ENCODE peak calls at places on chromosome 2, in ten cellular contexts. One of them, this sample, is unnamed.

GRCh38 chr2:85246348-85246747 is 81.4 kb downstream of the TGOLN2 start:
- DNase-seq in cardiac fibroblast: no peak
- DNase-seq in PC-9: no peak
- DNase-seq in fibroblast of lung: no peak
- DNase-seq in OCI-LY7: no peak
- DNase-seq in Caco-2: no peak
- DNase-seq in IMR-90: no peak
- DNase-seq in sigmoid colon: no peak
- DNase-seq in endodermal cell: no peak
- DNase-seq in thyroid gland: no peak
- DNase-seq in this sample: no peak

GRCh38 chr2:55235724-55236538 is 3.4 kb downstream of the RPS27A start:
- DNase-seq in cardiac fibroblast: no peak
- DNase-seq in PC-9: no peak
- DNase-seq in fibroblast of lung: no peak
- DNase-seq in OCI-LY7: no peak
- DNase-seq in Caco-2: no peak
- DNase-seq in IMR-90: no peak
- DNase-seq in sigmoid colon: no peak
- DNase-seq in endodermal cell: no peak
- DNase-seq in thyroid gland: no peak
- DNase-seq in this sample: no peak

GRCh38 chr2:113755690-113756063 is 765 bp downstream of the SLC35F5 start:
- DNase-seq in cardiac fibroblast: peak
- DNase-seq in PC-9: no peak
- DNase-seq in fibroblast of lung: peak
- DNase-seq in OCI-LY7: peak
- DNase-seq in Caco-2: no peak
- DNase-seq in IMR-90: peak
- DNase-seq in sigmoid colon: no peak
- DNase-seq in endodermal cell: no peak
- DNase-seq in thyroid gland: peak
- DNase-seq in this sample: peak

GRCh38 chr2:108928660-108929377 is 60.2 kb downstream of the EDAR start:
- DNase-seq in cardiac fibroblast: no peak
- DNase-seq in PC-9: no peak
- DNase-seq in fibroblast of lung: no peak
- DNase-seq in OCI-LY7: no peak
- DNase-seq in Caco-2: no peak
- DNase-seq in IMR-90: no peak
- DNase-seq in sigmoid colon: no peak
- DNase-seq in endodermal cell: no peak
- DNase-seq in thyroid gland: no peak
- DNase-seq in this sample: no peak

GRCh38 chr2:148391324-148391723 is 253.2 kb upstream of the EPC2 start:
- DNase-seq in cardiac fibroblast: peak
- DNase-seq in PC-9: no peak
- DNase-seq in fibroblast of lung: peak
- DNase-seq in OCI-LY7: no peak
- DNase-seq in Caco-2: no peak
- DNase-seq in IMR-90: peak
- DNase-seq in sigmoid colon: no peak
- DNase-seq in endodermal cell: no peak
- DNase-seq in thyroid gland: no peak
- DNase-seq in this sample: peak

GRCh38 chr2:195498176-195498575 is 158.8 kb upstream of the SLC39A10 start:
- DNase-seq in cardiac fibroblast: peak
- DNase-seq in PC-9: no peak
- DNase-seq in fibroblast of lung: peak
- DNase-seq in OCI-LY7: peak
- DNase-seq in Caco-2: peak
- DNase-seq in IMR-90: peak
- DNase-seq in sigmoid colon: no peak
- DNase-seq in endodermal cell: peak
- DNase-seq in thyroid gland: peak
- DNase-seq in this sample: no peak

GRCh38 chr2:144630459-144631215 is 110.7 kb upstream of the ZEB2 start:
- DNase-seq in cardiac fibroblast: peak
- DNase-seq in PC-9: no peak
- DNase-seq in fibroblast of lung: no peak
- DNase-seq in OCI-LY7: no peak
- DNase-seq in Caco-2: no peak
- DNase-seq in IMR-90: peak
- DNase-seq in sigmoid colon: no peak
- DNase-seq in endodermal cell: no peak
- DNase-seq in thyroid gland: peak
- DNase-seq in this sample: no peak

GRCh38 chr2:117523267-117523666 is 291.2 kb upstream of the DDX18 start:
- DNase-seq in cardiac fibroblast: no peak
- DNase-seq in PC-9: peak
- DNase-seq in fibroblast of lung: no peak
- DNase-seq in OCI-LY7: no peak
- DNase-seq in Caco-2: no peak
- DNase-seq in IMR-90: no peak
- DNase-seq in sigmoid colon: peak
- DNase-seq in endodermal cell: no peak
- DNase-seq in thyroid gland: peak
- DNase-seq in this sample: peak

GRCh38 chr2:173390036-173390435 is 35.4 kb downstream of the CDCA7 start:
- DNase-seq in cardiac fibroblast: no peak
- DNase-seq in PC-9: no peak
- DNase-seq in fibroblast of lung: no peak
- DNase-seq in OCI-LY7: no peak
- DNase-seq in Caco-2: no peak
- DNase-seq in IMR-90: no peak
- DNase-seq in sigmoid colon: no peak
- DNase-seq in endodermal cell: no peak
- DNase-seq in thyroid gland: no peak
- DNase-seq in this sample: no peak

GRCh38 chr2:133497261-133497893 is 70.9 kb downstream of the NCKAP5 start:
- DNase-seq in cardiac fibroblast: no peak
- DNase-seq in PC-9: no peak
- DNase-seq in fibroblast of lung: peak
- DNase-seq in OCI-LY7: no peak
- DNase-seq in Caco-2: peak
- DNase-seq in IMR-90: peak
- DNase-seq in sigmoid colon: no peak
- DNase-seq in endodermal cell: peak
- DNase-seq in thyroid gland: no peak
- DNase-seq in this sample: no peak

GRCh38 chr2:217920879-217921603 is 81.8 kb downstream of the TNS1 start:
- DNase-seq in cardiac fibroblast: peak
- DNase-seq in PC-9: no peak
- DNase-seq in fibroblast of lung: peak
- DNase-seq in OCI-LY7: no peak
- DNase-seq in Caco-2: no peak
- DNase-seq in IMR-90: peak
- DNase-seq in sigmoid colon: peak
- DNase-seq in endodermal cell: peak
- DNase-seq in thyroid gland: peak
- DNase-seq in this sample: no peak

GRCh38 chr2:217610411-217610814 is 392.4 kb downstream of the TNS1 start:
- DNase-seq in cardiac fibroblast: no peak
- DNase-seq in PC-9: no peak
- DNase-seq in fibroblast of lung: no peak
- DNase-seq in OCI-LY7: no peak
- DNase-seq in Caco-2: peak
- DNase-seq in IMR-90: no peak
- DNase-seq in sigmoid colon: no peak
- DNase-seq in endodermal cell: no peak
- DNase-seq in thyroid gland: no peak
- DNase-seq in this sample: no peak

GRCh38 chr2:197453914-197454398 is 604 bp downstream of the COQ10B start:
- DNase-seq in cardiac fibroblast: no peak
- DNase-seq in PC-9: no peak
- DNase-seq in fibroblast of lung: peak
- DNase-seq in OCI-LY7: no peak
- DNase-seq in Caco-2: peak
- DNase-seq in IMR-90: peak
- DNase-seq in sigmoid colon: peak
- DNase-seq in endodermal cell: no peak
- DNase-seq in thyroid gland: no peak
- DNase-seq in this sample: peak

GRCh38 chr2:45651415-45652089 is at the start of gene PRKCE:
- DNase-seq in cardiac fibroblast: peak
- DNase-seq in PC-9: peak
- DNase-seq in fibroblast of lung: peak
- DNase-seq in OCI-LY7: peak
- DNase-seq in Caco-2: peak
- DNase-seq in IMR-90: no peak
- DNase-seq in sigmoid colon: peak
- DNase-seq in endodermal cell: no peak
- DNase-seq in thyroid gland: peak
- DNase-seq in this sample: peak

GRCh38 chr2:240588006-240588655 is 1.6 kb downstream of the CAPN10 start:
- DNase-seq in cardiac fibroblast: no peak
- DNase-seq in PC-9: no peak
- DNase-seq in fibroblast of lung: no peak
- DNase-seq in OCI-LY7: no peak
- DNase-seq in Caco-2: no peak
- DNase-seq in IMR-90: no peak
- DNase-seq in sigmoid colon: peak
- DNase-seq in endodermal cell: no peak
- DNase-seq in thyroid gland: no peak
- DNase-seq in this sample: no peak
- H3K4me3 ChIP-seq in cardiac fibroblast: no peak
- H3K4me3 ChIP-seq in PC-9: peak
- H3K4me3 ChIP-seq in fibroblast of lung: peak
- H3K4me3 ChIP-seq in OCI-LY7: peak
- H3K4me3 ChIP-seq in Caco-2: peak
- H3K4me3 ChIP-seq in IMR-90: no peak
- H3K4me3 ChIP-seq in sigmoid colon: no peak
- H3K4me3 ChIP-seq in endodermal cell: peak
- H3K4me3 ChIP-seq in thyroid gland: no peak
- H3K4me3 ChIP-seq in this sample: peak

DNA sequence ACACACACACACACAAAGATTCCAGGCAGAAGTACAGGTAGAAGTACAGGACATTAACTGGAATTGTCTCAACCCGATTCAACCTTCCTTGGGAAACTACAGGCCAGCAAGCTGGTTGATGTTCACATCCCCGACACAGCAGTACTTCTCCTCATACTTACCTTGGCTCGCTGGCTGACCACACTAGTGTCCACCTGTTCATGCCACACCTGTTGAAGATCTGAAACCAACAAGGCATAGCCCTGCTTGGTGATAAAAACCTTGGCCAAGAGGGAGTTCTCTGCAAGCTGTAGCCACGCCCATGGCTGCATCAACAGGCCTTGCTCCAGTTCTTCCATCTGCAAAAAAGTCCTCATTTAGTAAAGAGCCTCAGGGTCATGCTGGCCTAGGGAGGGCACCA is 2.6 kb downstream of the NHEJ1 start:
- DNase-seq in cardiac fibroblast: no peak
- DNase-seq in PC-9: no peak
- DNase-seq in fibroblast of lung: no peak
- DNase-seq in OCI-LY7: no peak
- DNase-seq in Caco-2: no peak
- DNase-seq in IMR-90: no peak
- DNase-seq in sigmoid colon: no peak
- DNase-seq in endodermal cell: no peak
- DNase-seq in thyroid gland: no peak
- DNase-seq in this sample: no peak
- TF ChIP-seq CTCF in cardiac fibroblast: no peak
- TF ChIP-seq CTCF in PC-9: no peak
- TF ChIP-seq CTCF in fibroblast of lung: no peak
- TF ChIP-seq CTCF in OCI-LY7: no peak
- TF ChIP-seq CTCF in Caco-2: no peak
- TF ChIP-seq CTCF in IMR-90: no peak
- TF ChIP-seq CTCF in sigmoid colon: no peak
- TF ChIP-seq CTCF in endodermal cell: no peak
- TF ChIP-seq CTCF in thyroid gland: no peak
- TF ChIP-seq CTCF in this sample: no peak

GRCh38 chr2:207254526-207255464 is 89.0 kb upstream of the KLF7 start:
- DNase-seq in cardiac fibroblast: peak
- DNase-seq in PC-9: peak
- DNase-seq in fibroblast of lung: peak
- DNase-seq in OCI-LY7: no peak
- DNase-seq in Caco-2: no peak
- DNase-seq in IMR-90: peak
- DNase-seq in sigmoid colon: no peak
- DNase-seq in endodermal cell: no peak
- DNase-seq in thyroid gland: no peak
- DNase-seq in this sample: peak
- H3K4me3 ChIP-seq in cardiac fibroblast: no peak
- H3K4me3 ChIP-seq in PC-9: peak
- H3K4me3 ChIP-seq in fibroblast of lung: no peak
- H3K4me3 ChIP-seq in OCI-LY7: no peak
- H3K4me3 ChIP-seq in Caco-2: no peak
- H3K4me3 ChIP-seq in IMR-90: no peak
- H3K4me3 ChIP-seq in sigmoid colon: no peak
- H3K4me3 ChIP-seq in endodermal cell: no peak
- H3K4me3 ChIP-seq in thyroid gland: no peak
- H3K4me3 ChIP-seq in this sample: no peak

GRCh38 chr2:23988371-23988770 is 21.5 kb upstream of the MFSD2B start:
- DNase-seq in cardiac fibroblast: peak
- DNase-seq in PC-9: no peak
- DNase-seq in fibroblast of lung: no peak
- DNase-seq in OCI-LY7: peak
- DNase-seq in Caco-2: no peak
- DNase-seq in IMR-90: peak
- DNase-seq in sigmoid colon: no peak
- DNase-seq in endodermal cell: no peak
- DNase-seq in thyroid gland: no peak
- DNase-seq in this sample: no peak
- TF ChIP-seq CTCF in cardiac fibroblast: peak
- TF ChIP-seq CTCF in PC-9: peak
- TF ChIP-seq CTCF in fibroblast of lung: no peak
- TF ChIP-seq CTCF in OCI-LY7: peak
- TF ChIP-seq CTCF in Caco-2: peak
- TF ChIP-seq CTCF in IMR-90: peak
- TF ChIP-seq CTCF in sigmoid colon: peak
- TF ChIP-seq CTCF in endodermal cell: peak
- TF ChIP-seq CTCF in thyroid gland: no peak
- TF ChIP-seq CTCF in this sample: peak

DNA sequence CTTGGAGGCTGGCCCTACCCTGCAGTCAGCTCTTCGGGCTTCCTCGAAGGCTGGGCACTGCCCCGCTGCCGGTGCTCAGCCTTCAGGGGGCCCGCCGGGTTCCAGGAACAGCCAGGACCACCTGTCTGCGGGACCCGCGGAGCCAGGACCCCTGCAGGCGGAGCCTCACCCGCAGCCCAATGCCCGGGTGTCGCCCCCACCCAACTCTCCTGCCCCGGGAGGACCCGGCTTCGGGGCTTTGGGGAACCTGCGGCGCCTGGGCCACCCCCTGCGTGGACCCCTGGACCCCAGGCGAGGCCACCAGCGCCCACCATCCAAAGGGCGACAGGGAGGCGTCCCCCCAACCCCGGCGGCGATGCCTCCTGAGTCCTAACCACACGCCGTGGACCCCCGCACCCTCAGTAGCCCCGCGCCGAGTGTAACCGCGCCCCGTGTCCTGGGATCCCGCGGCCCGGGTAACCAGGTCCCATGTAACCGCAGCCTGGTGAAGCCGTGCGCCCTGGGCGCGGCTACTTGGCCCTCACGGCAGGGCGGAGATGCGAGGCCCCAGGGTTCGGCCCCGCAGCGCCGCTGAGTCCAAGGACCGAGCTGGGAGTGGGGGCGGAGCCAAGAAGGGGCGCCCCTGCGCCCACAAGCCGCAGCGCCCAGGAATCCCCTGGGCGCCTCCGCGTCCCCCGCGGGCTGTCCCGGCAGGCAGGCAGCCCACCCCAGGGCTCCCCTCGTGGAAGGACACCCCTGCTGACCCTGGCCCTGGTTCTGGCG is 11.0 kb upstream of the UBE2F start:
- DNase-seq in cardiac fibroblast: no peak
- DNase-seq in PC-9: no peak
- DNase-seq in fibroblast of lung: peak
- DNase-seq in OCI-LY7: no peak
- DNase-seq in Caco-2: no peak
- DNase-seq in IMR-90: no peak
- DNase-seq in sigmoid colon: no peak
- DNase-seq in endodermal cell: peak
- DNase-seq in thyroid gland: no peak
- DNase-seq in this sample: no peak
- H3K4me3 ChIP-seq in cardiac fibroblast: peak
- H3K4me3 ChIP-seq in PC-9: no peak
- H3K4me3 ChIP-seq in fibroblast of lung: no peak
- H3K4me3 ChIP-seq in OCI-LY7: no peak
- H3K4me3 ChIP-seq in Caco-2: no peak
- H3K4me3 ChIP-seq in IMR-90: peak
- H3K4me3 ChIP-seq in sigmoid colon: peak
- H3K4me3 ChIP-seq in endodermal cell: peak
- H3K4me3 ChIP-seq in thyroid gland: no peak
- H3K4me3 ChIP-seq in this sample: no peak